ENCODE peak calls at places on chromosome 7, in four cellular contexts. One of them, this sample, is unnamed.

GRCh38 chr7:150345012-150345411 is 3.6 kb upstream of the RARRES2 start:
- DNase-seq in spleen: no peak
- DNase-seq in transverse colon: no peak
- DNase-seq in heart left ventricle: no peak
- DNase-seq in this sample: no peak

GRCh38 chr7:29249860-29250259 is 55.3 kb downstream of the CHN2 start:
- DNase-seq in spleen: no peak
- DNase-seq in transverse colon: no peak
- DNase-seq in heart left ventricle: no peak
- DNase-seq in this sample: no peak

GRCh38 chr7:27154901-27155815 is 1.3 kb downstream of the HOXA7 start:
- DNase-seq in spleen: peak; percentile 74
- DNase-seq in transverse colon: peak; percentile 53
- DNase-seq in heart left ventricle: no peak
- DNase-seq in this sample: peak; percentile 17

GRCh38 chr7:141366098-141366621 is 185.1 kb upstream of the AGK start:
- DNase-seq in spleen: no peak
- DNase-seq in transverse colon: no peak
- DNase-seq in heart left ventricle: no peak
- DNase-seq in this sample: no peak

GRCh38 chr7:23123007-23123406 is 17.4 kb downstream of the KLHL7 start:
- DNase-seq in spleen: no peak
- DNase-seq in transverse colon: no peak
- DNase-seq in heart left ventricle: no peak
- DNase-seq in this sample: no peak

GRCh38 chr7:95435422-95435780 is 573 bp upstream of the PON2 start:
- DNase-seq in spleen: peak; percentile 76
- DNase-seq in transverse colon: no peak
- DNase-seq in heart left ventricle: no peak
- DNase-seq in this sample: no peak

GRCh38 chr7:26449175-26450165 is 157.8 kb downstream of the SNX10 start:
- DNase-seq in spleen: no peak
- DNase-seq in transverse colon: no peak
- DNase-seq in heart left ventricle: no peak
- DNase-seq in this sample: no peak

GRCh38 chr7:49767719-49768118 is 5.7 kb upstream of the VWC2 start:
- DNase-seq in spleen: no peak
- DNase-seq in transverse colon: no peak
- DNase-seq in heart left ventricle: no peak
- DNase-seq in this sample: no peak

GRCh38 chr7:110144599-110144998 is 946.3 kb upstream of the LRRN3 start:
- DNase-seq in spleen: no peak
- DNase-seq in transverse colon: no peak
- DNase-seq in heart left ventricle: no peak
- DNase-seq in this sample: no peak

GRCh38 chr7:56099653-56100052 is 6.6 kb downstream of the CHCHD2 start:
- DNase-seq in spleen: peak; percentile 57
- DNase-seq in transverse colon: no peak
- DNase-seq in heart left ventricle: no peak
- DNase-seq in this sample: no peak

GRCh38 chr7:101151908-101152651 is 2.2 kb upstream of the AP1S1 start:
- DNase-seq in spleen: no peak
- DNase-seq in transverse colon: no peak
- DNase-seq in heart left ventricle: no peak
- DNase-seq in this sample: no peak

GRCh38 chr7:74400420-74401136 is 53.1 kb upstream of the GTF2IRD1 start:
- DNase-seq in spleen: no peak
- DNase-seq in transverse colon: no peak
- DNase-seq in heart left ventricle: no peak
- DNase-seq in this sample: no peak

GRCh38 chr7:27241189-27242045 is 1.2 kb upstream of the EVX1 start:
- DNase-seq in spleen: no peak
- DNase-seq in transverse colon: no peak
- DNase-seq in heart left ventricle: no peak
- DNase-seq in this sample: no peak

GRCh38 chr7:151381333-151382078 is 28.3 kb downstream of the WDR86 start:
- DNase-seq in spleen: peak; percentile 81
- DNase-seq in transverse colon: peak; percentile 20
- DNase-seq in heart left ventricle: no peak
- DNase-seq in this sample: peak; percentile 56

GRCh38 chr7:83466956-83467355 is 182.0 kb downstream of the SEMA3E start:
- DNase-seq in spleen: no peak
- DNase-seq in transverse colon: no peak
- DNase-seq in heart left ventricle: no peak
- DNase-seq in this sample: no peak

GRCh38 chr7:132453825-132454224 is 122.4 kb downstream of the PLXNA4 start:
- DNase-seq in spleen: no peak
- DNase-seq in transverse colon: no peak
- DNase-seq in heart left ventricle: no peak
- DNase-seq in this sample: no peak

GRCh38 chr7:130845581-130846085 is 111.6 kb upstream of the KLF14 start:
- DNase-seq in spleen: no peak
- DNase-seq in transverse colon: no peak
- DNase-seq in heart left ventricle: no peak
- DNase-seq in this sample: no peak

GRCh38 chr7:151693140-151693539 is 173.4 kb upstream of the RHEB start:
- DNase-seq in spleen: peak; percentile 38
- DNase-seq in transverse colon: no peak
- DNase-seq in heart left ventricle: no peak
- DNase-seq in this sample: peak; percentile 43

GRCh38 chr7:7257899-7258692 is 75.8 kb downstream of the C1GALT1 start:
- DNase-seq in spleen: no peak
- DNase-seq in transverse colon: peak; percentile 12
- DNase-seq in heart left ventricle: no peak
- DNase-seq in this sample: peak; percentile 60

GRCh38 chr7:88485811-88486210 is 179.1 kb upstream of the STEAP4 start:
- DNase-seq in spleen: no peak
- DNase-seq in transverse colon: no peak
- DNase-seq in heart left ventricle: no peak
- DNase-seq in this sample: no peak

GRCh38 chr7:5488286-5488878 is 64.7 kb upstream of the TNRC18 start:
- DNase-seq in spleen: no peak
- DNase-seq in transverse colon: no peak
- DNase-seq in heart left ventricle: no peak
- DNase-seq in this sample: no peak

GRCh38 chr7:133139350-133139749 is 57.5 kb upstream of the CHCHD3 start:
- DNase-seq in spleen: no peak
- DNase-seq in transverse colon: no peak
- DNase-seq in heart left ventricle: no peak
- DNase-seq in this sample: no peak

GRCh38 chr7:55573234-55573504 is 867 bp upstream of the VOPP1 start:
- DNase-seq in spleen: no peak
- DNase-seq in transverse colon: no peak
- DNase-seq in heart left ventricle: no peak
- DNase-seq in this sample: no peak

GRCh38 chr7:94351703-94352102 is 43.0 kb upstream of the COL1A2 start:
- DNase-seq in spleen: no peak
- DNase-seq in transverse colon: no peak
- DNase-seq in heart left ventricle: no peak
- DNase-seq in this sample: no peak

GRCh38 chr7:94355389-94355788 is 39.3 kb upstream of the COL1A2 start:
- DNase-seq in spleen: no peak
- DNase-seq in transverse colon: no peak
- DNase-seq in heart left ventricle: no peak
- DNase-seq in this sample: no peak

GRCh38 chr7:94350729-94351128 is 44.0 kb upstream of the COL1A2 start:
- DNase-seq in spleen: no peak
- DNase-seq in transverse colon: no peak
- DNase-seq in heart left ventricle: no peak
- DNase-seq in this sample: no peak

GRCh38 chr7:94354950-94355349 is 39.7 kb upstream of the COL1A2 start:
- DNase-seq in spleen: no peak
- DNase-seq in transverse colon: no peak
- DNase-seq in heart left ventricle: no peak
- DNase-seq in this sample: no peak

GRCh38 chr7:94352854-94353253 is 41.8 kb upstream of the COL1A2 start:
- DNase-seq in spleen: no peak
- DNase-seq in transverse colon: no peak
- DNase-seq in heart left ventricle: no peak
- DNase-seq in this sample: no peak
- H3K4me1 ChIP-seq in spleen: no peaks in the 10 kb centered on the region
- H3K4me1 ChIP-seq in transverse colon: no peaks in the 10 kb centered on the region
- H3K4me1 ChIP-seq in heart left ventricle: peaks cover 8% of the 10 kb centered on the region
- H3K4me1 ChIP-seq in this sample: no peaks in the 10 kb centered on the region

GRCh38 chr7:129824291-129825004 is 128.3 kb downstream of the UBE2H start:
- DNase-seq in spleen: peak; percentile 80
- DNase-seq in transverse colon: no peak
- DNase-seq in heart left ventricle: no peak
- DNase-seq in this sample: no peak

GRCh38 chr7:129827467-129827990 is 125.2 kb downstream of the UBE2H start:
- DNase-seq in spleen: no peak
- DNase-seq in transverse colon: no peak
- DNase-seq in heart left ventricle: no peak
- DNase-seq in this sample: no peak

GRCh38 chr7:129828078-129828762 is 124.5 kb downstream of the UBE2H start:
- DNase-seq in spleen: no peak
- DNase-seq in transverse colon: no peak
- DNase-seq in heart left ventricle: no peak
- DNase-seq in this sample: no peak

GRCh38 chr7:129825005-129825553 is 127.7 kb downstream of the UBE2H start:
- DNase-seq in spleen: peak; percentile 89
- DNase-seq in transverse colon: peak; percentile 57
- DNase-seq in heart left ventricle: peak; percentile 48
- DNase-seq in this sample: peak; percentile 71

GRCh38 chr7:129825554-129826267 is 127.0 kb downstream of the UBE2H start:
- DNase-seq in spleen: peak; percentile 99
- DNase-seq in transverse colon: peak; percentile 92
- DNase-seq in heart left ventricle: peak; percentile 88
- DNase-seq in this sample: peak; percentile 84
- TF ChIP-seq POLR2A in spleen: no peak
- TF ChIP-seq POLR2A in transverse colon: no peak
- TF ChIP-seq POLR2A in heart left ventricle: peak; percentile 9
- TF ChIP-seq POLR2A in this sample: no peak

GRCh38 chr7:143373255-143373794 is 7.8 kb upstream of the ZYX start:
- DNase-seq in spleen: no peak
- DNase-seq in transverse colon: no peak
- DNase-seq in heart left ventricle: no peak
- DNase-seq in this sample: no peak
- TF ChIP-seq CTCF in spleen: no peak
- TF ChIP-seq CTCF in transverse colon: no peak
- TF ChIP-seq CTCF in heart left ventricle: no peak
- TF ChIP-seq CTCF in this sample: no peak

GRCh38 chr7:92783260-92783911 is 53.0 kb downstream of the CDK6 start:
- DNase-seq in spleen: no peak
- DNase-seq in transverse colon: no peak
- DNase-seq in heart left ventricle: no peak
- DNase-seq in this sample: no peak

GRCh38 chr7:92784935-92785334 is 51.4 kb downstream of the CDK6 start:
- DNase-seq in spleen: no peak
- DNase-seq in transverse colon: no peak
- DNase-seq in heart left ventricle: no peak
- DNase-seq in this sample: no peak

GRCh38 chr7:92782855-92783254 is 53.5 kb downstream of the CDK6 start:
- DNase-seq in spleen: no peak
- DNase-seq in transverse colon: no peak
- DNase-seq in heart left ventricle: no peak
- DNase-seq in this sample: no peak

GRCh38 chr7:92781117-92781720 is 55.2 kb downstream of the CDK6 start:
- DNase-seq in spleen: no peak
- DNase-seq in transverse colon: no peak
- DNase-seq in heart left ventricle: peak; percentile 41
- DNase-seq in this sample: no peak

GRCh38 chr7:92782236-92782635 is 54.1 kb downstream of the CDK6 start:
- DNase-seq in spleen: no peak
- DNase-seq in transverse colon: no peak
- DNase-seq in heart left ventricle: no peak
- DNase-seq in this sample: no peak
- H3K4me1 ChIP-seq in spleen: no peaks in the 10 kb centered on the region
- H3K4me1 ChIP-seq in transverse colon: peaks cover 43% of the 10 kb centered on the region
- H3K4me1 ChIP-seq in heart left ventricle: peaks cover 29% of the 10 kb centered on the region
- H3K4me1 ChIP-seq in this sample: peaks cover 4% of the 10 kb centered on the region

DNA sequence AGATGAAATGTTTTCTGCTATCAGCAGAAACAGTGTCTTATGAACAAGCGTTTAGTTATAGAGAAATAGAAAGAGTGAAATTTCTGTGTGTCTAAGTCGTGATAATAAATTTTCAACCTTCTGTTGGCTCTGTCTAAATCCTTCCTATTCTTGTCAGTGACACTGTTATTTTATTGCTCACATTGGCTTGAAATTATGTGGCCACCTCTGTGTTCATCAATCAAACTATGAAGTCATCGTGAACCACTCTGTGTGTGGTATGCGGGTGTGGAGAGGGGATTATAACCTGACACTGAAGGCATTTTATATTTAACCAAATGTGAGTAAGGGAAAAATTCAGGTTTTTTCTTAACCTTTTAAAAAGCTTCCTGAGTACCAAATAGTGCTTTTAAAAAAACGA is 12.3 kb downstream of the AOAH start:
- DNase-seq in spleen: no peak
- DNase-seq in transverse colon: no peak
- DNase-seq in heart left ventricle: no peak
- DNase-seq in this sample: no peak
- TF ChIP-seq POLR2A in spleen: no peak
- TF ChIP-seq POLR2A in transverse colon: no peak
- TF ChIP-seq POLR2A in heart left ventricle: no peak
- TF ChIP-seq POLR2A in this sample: no peak

GRCh38 chr7:98874942-98875341 is 3.4 kb upstream of the TRRAP start:
- DNase-seq in spleen: no peak
- DNase-seq in transverse colon: no peak
- DNase-seq in heart left ventricle: no peak
- DNase-seq in this sample: no peak

GRCh38 chr7:98870807-98871491 is 1.1 kb upstream of the TMEM130 start:
- DNase-seq in spleen: peak; percentile 68
- DNase-seq in transverse colon: no peak
- DNase-seq in heart left ventricle: no peak
- DNase-seq in this sample: no peak

GRCh38 chr7:98870071-98870651 is 347 bp upstream of the TMEM130 start:
- DNase-seq in spleen: peak; percentile 88
- DNase-seq in transverse colon: peak; percentile 26
- DNase-seq in heart left ventricle: peak; percentile 45
- DNase-seq in this sample: peak; percentile 49

GRCh38 chr7:98869374-98870070 is at the start of gene TMEM130:
- DNase-seq in spleen: peak; percentile 76
- DNase-seq in transverse colon: no peak
- DNase-seq in heart left ventricle: no peak
- DNase-seq in this sample: peak; percentile 42

GRCh38 chr7:98872328-98872924 is 2.6 kb upstream of the TMEM130 start:
- DNase-seq in spleen: peak; percentile 16
- DNase-seq in transverse colon: no peak
- DNase-seq in heart left ventricle: no peak
- DNase-seq in this sample: no peak
- TF ChIP-seq CTCF in spleen: peak; percentile 19
- TF ChIP-seq CTCF in transverse colon: peak; percentile 25
- TF ChIP-seq CTCF in heart left ventricle: no peak
- TF ChIP-seq CTCF in this sample: peak; percentile 19